ENCODE peak calls at places on chromosomes 6 and 20, in five cellular contexts. G, T, J, Z and D are unnamed samples.

GRCh38 chr20:38842558-38842981 is 37.1 kb downstream of the PPP1R16B start:
- DNase-seq in Z (peak), G (peak), T (no peak), J (no peak), D (no peak)

GRCh38 chr6:95693108-95693507 is 115.8 kb downstream of the MANEA start:
- DNase-seq in J (peak), T (no peak), G (no peak), Z (no peak), D (no peak)

GRCh38 chr20:3380228-3381070 is 27.0 kb downstream of the DNAAF9 start:
- DNase-seq in Z (no peak), J (no peak), G (no peak), T (no peak), D (no peak)

GRCh38 chr6:166619912-166620311 is 7.1 kb downstream of the RPS6KA2 start:
- DNase-seq in Z (no peak), G (no peak), J (peak), T (no peak), D (no peak)

GRCh38 chr20:23103284-23104018 is 17.3 kb upstream of the CD93 start:
- DNase-seq in T (no peak), Z (no peak), J (no peak), G (no peak), D (no peak)

GRCh38 chr6:144305985-144306384 is 20.9 kb downstream of the UTRN start:
- DNase-seq in J (peak), Z (no peak), G (no peak), T (no peak), D (no peak)

GRCh38 chr6:105136433-105137350 is 43.1 kb downstream of the POPDC3 start:
- DNase-seq in J (peak), Z (no peak), T (peak), G (peak), D (peak)

GRCh38 chr6:107977283-107977682 is 19.3 kb upstream of the SEC63 start:
- DNase-seq in Z (no peak), T (peak), G (no peak), J (peak), D (no peak)

GRCh38 chr6:168962886-168963285 is 290.8 kb downstream of the THBS2 start:
- DNase-seq in J (peak), G (no peak), Z (no peak), T (no peak), D (no peak)